ENCODE peak calls at places on chromosomes 5 and 9, in seven cellular contexts. I is GM12878, T is K562, D is SK-N-SH, E is GM12891, A is HepG2, L is H1. G is an unnamed sample.

GRCh38 chr5:38651806-38652205 is 95.4 kb upstream of the LIFR start:
- DNase-seq in I (no peak), T (no peak), D (no peak), E (no peak), A (no peak), L (no peak), G (no peak)

GRCh38 chr9:126375386-126375785 is 48.8 kb downstream of the MVB12B start:
- DNase-seq in I (no peak), T (no peak), D (peak; percentile 49), E (no peak), A (peak; percentile 20), L (no peak), G (no peak)

GRCh38 chr9:73116030-73116429 is 35.6 kb upstream of the ANXA1 start:
- DNase-seq in I (no peak), T (no peak), D (no peak), E (no peak), A (no peak), L (no peak), G (no peak)

GRCh38 chr9:5442400-5443011 is 4.8 kb upstream of the PLGRKT start:
- DNase-seq in I (no peak), T (peak; percentile 50), D (peak; percentile 44), E (no peak), A (peak; percentile 57), L (no peak), G (no peak)

GRCh38 chr9:1460143-1460769 is 410.1 kb downstream of the DMRT2 start:
- DNase-seq in I (peak; percentile 25), T (peak; percentile 1), D (peak; percentile 22), E (peak; percentile 14), A (peak; percentile 53), L (no peak), G (no peak)

GRCh38 chr5:87169300-87169991 is 98.2 kb upstream of the RASA1 start:
- DNase-seq in I (no peak), T (no peak), D (no peak), E (no peak), A (no peak), L (no peak), G (no peak)

GRCh38 chr5:94618029-94618492 is 343 bp downstream of the KIAA0825 start:
- DNase-seq in I (no peak), T (peak; percentile 86), D (peak; percentile 50), E (peak; percentile 1), A (peak; percentile 35), L (no peak), G (peak; percentile 1)

GRCh38 chr5:42943931-42944631 is 96.0 kb downstream of the ANXA2R start:
- DNase-seq in I (no peak), T (no peak), D (no peak), E (no peak), A (no peak), L (no peak), G (no peak)

GRCh38 chr9:134602547-134603362 is 38.8 kb upstream of the COL5A1 start:
- DNase-seq in I (no peak), T (no peak), D (peak; percentile 28), E (no peak), A (peak; percentile 42), L (peak; percentile 51), G (no peak)

GRCh38 chr5:5089895-5090649 is 50.1 kb upstream of the ADAMTS16 start:
- DNase-seq in I (no peak), T (no peak), D (no peak), E (no peak), A (no peak), L (no peak), G (no peak)

GRCh38 chr9:131098391-131099087 is 2.2 kb downstream of the AIF1L start:
- DNase-seq in I (no peak), T (no peak), D (no peak), E (no peak), A (no peak), L (no peak), G (no peak)

GRCh38 chr5:125261505-125262250 is 515.2 kb upstream of the ZNF608 start:
- DNase-seq in I (no peak), T (no peak), D (no peak), E (no peak), A (no peak), L (no peak), G (no peak)

GRCh38 chr5:1137567-1138444 is 25.9 kb upstream of the SLC12A7 start:
- DNase-seq in I (no peak), T (peak; percentile 28), D (no peak), E (no peak), A (no peak), L (no peak), G (no peak)

GRCh38 chr5:81717221-81717620 is 33.7 kb downstream of the SSBP2 start:
- DNase-seq in I (no peak), T (no peak), D (no peak), E (no peak), A (no peak), L (no peak), G (no peak)

GRCh38 chr5:78527054-78527884 is 121.3 kb downstream of the LHFPL2 start:
- DNase-seq in I (no peak), T (peak; percentile 82), D (no peak), E (no peak), A (no peak), L (no peak), G (no peak)

GRCh38 chr9:112601646-112602045 is 115.0 kb downstream of the KIAA1958 start:
- DNase-seq in I (no peak), T (no peak), D (no peak), E (no peak), A (no peak), L (no peak), G (no peak)

GRCh38 chr5:131394128-131394527 is 130.3 kb downstream of the CDC42SE2 start:
- DNase-seq in I (peak; percentile 66), T (no peak), D (no peak), E (no peak), A (no peak), L (no peak), G (no peak)

GRCh38 chr9:114002271-114002985 is 75.7 kb downstream of the AMBP start:
- DNase-seq in I (no peak), T (no peak), D (no peak), E (no peak), A (no peak), L (no peak), G (no peak)

GRCh38 chr5:81530919-81531318 is 137.0 kb upstream of the ACOT12 start:
- DNase-seq in I (no peak), T (no peak), D (no peak), E (no peak), A (no peak), L (no peak), G (no peak)

DNA sequence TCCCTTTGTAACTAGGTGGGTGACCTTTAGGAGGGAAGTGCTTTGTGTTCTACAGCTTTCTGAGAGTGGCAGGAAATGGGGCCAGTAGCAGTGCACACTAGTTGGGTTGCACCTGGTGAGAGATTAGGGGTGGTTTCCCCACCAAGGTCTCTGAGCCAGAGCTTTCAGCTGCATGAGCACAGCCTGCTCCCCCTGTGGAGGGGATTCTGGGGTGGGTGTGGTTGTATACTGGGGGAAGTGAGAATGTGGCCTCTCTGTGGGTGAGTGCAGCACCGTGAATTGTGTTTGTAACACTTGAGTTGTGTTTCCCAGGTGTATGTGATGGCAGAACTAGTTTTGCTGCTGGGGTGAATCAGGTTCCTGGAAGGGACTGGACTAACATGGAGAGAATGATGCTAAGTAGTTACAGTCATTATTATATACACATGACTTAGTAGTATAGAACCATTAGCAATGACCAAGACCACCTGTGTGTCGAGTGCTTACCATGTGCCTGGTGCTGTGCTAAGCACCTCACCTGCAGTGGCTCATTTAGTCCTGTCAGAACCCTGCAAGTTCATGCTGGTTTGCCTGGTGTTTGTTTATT is 11.8 kb upstream of the CXXC5 start:
- DNase-seq in I (peak; percentile 97), T (peak; percentile 53), D (peak; percentile 16), E (peak; percentile 67), A (no peak), L (no peak), G (peak; percentile 76)
- TF ChIP-seq TAF1 in I (no peak), T (no peak), D (no peak), E (no peak), A (no peak), L (no peak), G (no peak)

DNA sequence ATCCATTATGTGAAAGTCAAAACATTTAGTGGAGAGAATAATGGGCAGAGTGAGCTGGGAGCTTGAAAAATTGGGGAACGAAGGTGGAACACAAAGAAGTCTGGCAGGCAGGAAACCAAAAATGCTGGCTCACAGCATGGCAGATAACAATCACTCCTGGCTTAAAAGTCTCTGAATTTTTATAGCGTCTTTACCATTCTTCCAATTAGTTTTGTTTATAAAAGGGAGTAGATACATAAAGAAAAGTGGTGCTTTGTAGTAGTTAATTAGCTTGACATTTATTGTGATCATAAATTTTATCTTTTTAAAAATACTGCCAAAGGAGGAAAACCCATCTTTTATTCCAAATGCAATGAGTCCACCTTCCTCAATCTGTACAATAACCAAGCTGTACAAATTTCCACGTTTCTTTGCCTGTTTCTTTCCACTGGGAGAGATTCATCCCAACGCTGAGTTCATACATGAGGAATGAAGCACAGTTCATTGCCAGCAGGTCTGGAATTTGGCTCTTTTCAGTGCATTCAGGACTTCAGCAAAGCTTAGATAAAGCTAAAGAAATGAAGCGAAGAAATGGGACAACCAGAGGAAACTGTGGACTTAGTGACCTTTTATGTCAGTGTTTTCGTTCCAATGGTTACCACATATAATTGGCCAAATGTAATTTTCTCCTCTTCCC is 174.7 kb downstream of the HMHB1 start:
- DNase-seq in I (no peak), T (no peak), D (no peak), E (no peak), A (no peak), L (no peak), G (no peak)
- TF ChIP-seq TAF1 in I (no peak), T (no peak), D (no peak), E (no peak), A (no peak), L (no peak), G (no peak)

GRCh38 chr9:84438391-84438790 is 97.8 kb upstream of the SLC28A3 start:
- DNase-seq in I (no peak), T (peak; percentile 3), D (no peak), E (no peak), A (no peak), L (no peak), G (no peak)
- TF ChIP-seq TAF1 in I (no peak), T (no peak), D (no peak), E (no peak), A (no peak), L (no peak), G (no peak)

GRCh38 chr5:10149911-10150310 is 99.8 kb downstream of the ATPSCKMT start:
- DNase-seq in I (no peak), T (peak; percentile 24), D (no peak), E (no peak), A (no peak), L (no peak), G (no peak)

GRCh38 chr5:10153394-10153793 is 96.3 kb downstream of the ATPSCKMT start:
- DNase-seq in I (no peak), T (no peak), D (no peak), E (no peak), A (no peak), L (no peak), G (no peak)

GRCh38 chr5:10145922-10146321 is 103.8 kb downstream of the ATPSCKMT start:
- DNase-seq in I (peak; percentile 5), T (peak; percentile 45), D (peak; percentile 43), E (no peak), A (peak; percentile 20), L (no peak), G (no peak)

GRCh38 chr5:10157085-10157669 is 92.5 kb downstream of the ATPSCKMT start:
- DNase-seq in I (no peak), T (no peak), D (no peak), E (no peak), A (peak; percentile 82), L (peak; percentile 25), G (no peak)

GRCh38 chr5:10151656-10152055 is 98.0 kb downstream of the ATPSCKMT start:
- DNase-seq in I (no peak), T (no peak), D (no peak), E (no peak), A (no peak), L (no peak), G (no peak)
- TF ChIP-seq TAF1 in I (no peak), T (no peak), D (no peak), E (no peak), A (no peak), L (no peak), G (no peak)